ENCODE peak calls at places on chromosomes 2 and 18, in five cellular contexts. E is cerebellum, M is head of caudate nucleus, K is D341Med, J is memory B cell. R is an unnamed sample.

GRCh38 chr2:104312684-104313083 is 541.2 kb upstream of the POU3F3 start:
- DNase-seq in M (no peak), E (no peak), K (no peak), J (no peak), R (no peak)

GRCh38 chr2:69781321-69782248 is 39.7 kb downstream of the ANXA4 start:
- DNase-seq in J (no peak), K (no peak), E (no peak), M (no peak), R (no peak)

GRCh38 chr2:207165121-207166038 is at the start of gene KLF7:
- DNase-seq in E (peak; percentile 56), K (peak; percentile 53), J (peak; percentile 48), M (peak; percentile 71), R (peak; percentile 6)

GRCh38 chr2:158633261-158633660 is 161.9 kb upstream of the DAPL1 start:
- DNase-seq in J (no peak), K (no peak), M (no peak), E (no peak), R (no peak)

GRCh38 chr18:22005191-22005824 is 164.1 kb upstream of the GATA6 start:
- DNase-seq in J (no peak), E (no peak), M (no peak), K (no peak), R (no peak)

GRCh38 chr2:100563407-100564247 is 834 bp downstream of the PDCL3 start:
- DNase-seq in E (peak; percentile 28), J (no peak), K (no peak), M (no peak), R (no peak)

GRCh38 chr2:209473930-209474419 is 50.1 kb downstream of the MAP2 start:
- DNase-seq in K (no peak), E (no peak), J (no peak), M (no peak), R (no peak)

GRCh38 chr2:165633431-165633830 is 160.6 kb downstream of the GALNT3 start:
- DNase-seq in K (no peak), E (no peak), J (no peak), M (no peak), R (no peak)

GRCh38 chr2:9398881-9399805 is 24.2 kb downstream of the ITGB1BP1 start:
- DNase-seq in E (no peak), J (no peak), M (no peak), K (no peak), R (no peak)

GRCh38 chr2:156322103-156322671 is 10.3 kb downstream of the NR4A2 start:
- DNase-seq in K (no peak), J (no peak), M (no peak), E (no peak), R (no peak)

GRCh38 chr2:112152476-112153178 is 14.4 kb downstream of the FBLN7 start:
- DNase-seq in K (no peak), M (no peak), J (no peak), E (no peak), R (no peak)

GRCh38 chr2:24906466-24906865 is 13.6 kb downstream of the ADCY3 start:
- DNase-seq in E (no peak), J (no peak), M (no peak), K (no peak), R (no peak)

GRCh38 chr2:230921806-230922595 is 3.0 kb downstream of the GPR55 start:
- DNase-seq in E (no peak), M (peak; percentile 12), K (no peak), J (no peak), R (no peak)

GRCh38 chr18:39969813-39970494 is 1985.1 kb upstream of the PIK3C3 start:
- DNase-seq in M (no peak), E (no peak), J (no peak), K (no peak), R (no peak)

GRCh38 chr18:3886575-3887322 is 436.8 kb downstream of the TGIF1 start:
- DNase-seq in K (no peak), M (no peak), J (no peak), E (no peak), R (no peak)

GRCh38 chr2:12718662-12719399 is 2.1 kb downstream of the TRIB2 start:
- DNase-seq in K (peak; percentile 41), E (no peak), J (no peak), M (no peak), R (no peak)

GRCh38 chr18:32049393-32050161 is 31.0 kb downstream of the RNF125 start:
- DNase-seq in M (no peak), E (no peak), J (peak; percentile 18), K (no peak), R (no peak)

R was measured in GM12891.